ENCODE peak calls at places on chromosome 11, in seven cellular contexts. T, I, Z, K, A, W and N are unnamed samples.

GRCh38 chr11:84089072-84090057 is 803.2 kb upstream of the CCDC90B start:
- DNase-seq in Z (peak), T (no peak), W (peak), I (no peak), A (no peak), K (no peak), N (peak)

GRCh38 chr11:33779849-33780528 is 5.7 kb upstream of the FBXO3 start:
- DNase-seq in W (peak), A (no peak), Z (no peak), K (no peak), I (no peak), T (no peak), N (no peak)

GRCh38 chr11:64862914-64863313 is 15.5 kb downstream of the EHD1 start:
- DNase-seq in A (no peak), T (no peak), W (no peak), K (no peak), Z (no peak), I (no peak), N (no peak)

GRCh38 chr11:93100211-93100610 is 97.6 kb downstream of the SLC36A4 start:
- DNase-seq in Z (no peak), T (no peak), K (no peak), A (no peak), I (no peak), W (no peak), N (no peak)

GRCh38 chr11:120215634-120216033 is 4.8 kb downstream of the OAF start:
- DNase-seq in A (no peak), K (no peak), T (peak), I (no peak), Z (no peak), W (no peak), N (no peak)

GRCh38 chr11:124920870-124921609 is 2.0 kb downstream of the HEPN1 start:
- DNase-seq in T (no peak), A (no peak), K (no peak), W (no peak), I (no peak), Z (peak), N (no peak)

GRCh38 chr11:68342459-68343158 is 30.2 kb downstream of the LRP5 start:
- DNase-seq in W (no peak), T (no peak), Z (peak), K (no peak), I (peak), A (peak), N (peak)

GRCh38 chr11:45456686-45457085 is 170.5 kb upstream of the SYT13 start:
- DNase-seq in A (no peak), I (no peak), T (no peak), W (peak), Z (no peak), K (no peak), N (no peak)

GRCh38 chr11:128471138-128471661 is 116.2 kb downstream of the ETS1 start:
- DNase-seq in I (no peak), T (no peak), Z (no peak), A (no peak), K (peak), W (no peak), N (no peak)

GRCh38 chr11:106770489-106771100 is 247.7 kb downstream of the GUCY1A2 start:
- DNase-seq in T (no peak), I (no peak), Z (no peak), A (no peak), K (no peak), W (no peak), N (no peak)

GRCh38 chr11:78060533-78060932 is 3.1 kb upstream of the THRSP start:
- DNase-seq in I (no peak), Z (no peak), W (no peak), K (no peak), A (no peak), T (peak), N (no peak)

GRCh38 chr11:79047356-79047755 is 393.5 kb downstream of the TENM4 start:
- DNase-seq in T (no peak), A (no peak), K (no peak), W (no peak), Z (no peak), I (no peak), N (no peak)

GRCh38 chr11:7348432-7349298 is 97.0 kb downstream of the SYT9 start:
- DNase-seq in K (no peak), T (no peak), A (no peak), I (no peak), Z (peak), W (no peak), N (no peak)

DNA sequence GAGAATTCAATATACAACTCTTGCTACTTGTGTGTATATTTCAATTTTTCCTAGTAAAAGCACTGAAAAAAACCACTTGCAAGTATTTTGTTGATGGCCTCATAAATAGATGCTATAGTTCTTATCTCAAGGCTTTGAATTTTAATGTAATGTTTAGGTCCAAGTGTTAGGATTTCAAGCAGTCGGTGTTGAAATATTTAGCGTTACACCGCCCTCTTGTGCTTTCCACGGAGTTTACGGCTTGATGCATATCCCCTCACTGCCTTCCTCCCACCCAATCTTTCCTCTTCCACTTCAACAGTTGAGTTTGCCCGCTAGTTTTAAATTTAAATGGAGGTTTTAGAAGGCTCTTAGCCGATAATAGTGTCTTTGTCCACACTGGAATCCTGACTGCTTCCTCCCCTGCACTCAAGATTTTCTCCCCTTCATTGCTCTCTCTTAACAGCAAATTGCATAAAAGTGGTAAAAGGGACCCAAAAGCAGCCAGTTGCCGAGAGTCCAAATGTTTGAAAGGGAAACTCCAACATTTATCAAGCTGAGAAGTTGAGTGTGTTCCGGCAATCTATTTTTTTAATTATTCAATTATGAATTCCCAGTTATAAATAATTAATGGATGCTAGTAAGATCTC is 25.9 kb upstream of the HTATIP2 start:
- DNase-seq in T (no peak), A (peak), K (no peak), I (no peak), W (peak), Z (peak), N (peak)
- TF ChIP-seq JUND in T (no peak), A (no peak), K (no peak), I (no peak), W (no peak), Z (no peak), N (no peak)

GRCh38 chr11:70558651-70559050 is 160.3 kb downstream of the CTTN start:
- DNase-seq in W (no peak), Z (no peak), I (no peak), K (no peak), T (no peak), A (no peak), N (no peak)

GRCh38 chr11:70557742-70558485 is 159.6 kb downstream of the CTTN start:
- DNase-seq in W (no peak), Z (no peak), I (no peak), K (no peak), T (no peak), A (no peak), N (no peak)

GRCh38 chr11:70559516-70559915 is 161.2 kb downstream of the CTTN start:
- DNase-seq in W (no peak), I (no peak), Z (no peak), A (no peak), K (no peak), T (no peak), N (no peak)

GRCh38 chr11:70555092-70555491 is 156.8 kb downstream of the CTTN start:
- DNase-seq in Z (no peak), K (no peak), W (no peak), T (no peak), A (no peak), I (no peak), N (no peak)

DNA sequence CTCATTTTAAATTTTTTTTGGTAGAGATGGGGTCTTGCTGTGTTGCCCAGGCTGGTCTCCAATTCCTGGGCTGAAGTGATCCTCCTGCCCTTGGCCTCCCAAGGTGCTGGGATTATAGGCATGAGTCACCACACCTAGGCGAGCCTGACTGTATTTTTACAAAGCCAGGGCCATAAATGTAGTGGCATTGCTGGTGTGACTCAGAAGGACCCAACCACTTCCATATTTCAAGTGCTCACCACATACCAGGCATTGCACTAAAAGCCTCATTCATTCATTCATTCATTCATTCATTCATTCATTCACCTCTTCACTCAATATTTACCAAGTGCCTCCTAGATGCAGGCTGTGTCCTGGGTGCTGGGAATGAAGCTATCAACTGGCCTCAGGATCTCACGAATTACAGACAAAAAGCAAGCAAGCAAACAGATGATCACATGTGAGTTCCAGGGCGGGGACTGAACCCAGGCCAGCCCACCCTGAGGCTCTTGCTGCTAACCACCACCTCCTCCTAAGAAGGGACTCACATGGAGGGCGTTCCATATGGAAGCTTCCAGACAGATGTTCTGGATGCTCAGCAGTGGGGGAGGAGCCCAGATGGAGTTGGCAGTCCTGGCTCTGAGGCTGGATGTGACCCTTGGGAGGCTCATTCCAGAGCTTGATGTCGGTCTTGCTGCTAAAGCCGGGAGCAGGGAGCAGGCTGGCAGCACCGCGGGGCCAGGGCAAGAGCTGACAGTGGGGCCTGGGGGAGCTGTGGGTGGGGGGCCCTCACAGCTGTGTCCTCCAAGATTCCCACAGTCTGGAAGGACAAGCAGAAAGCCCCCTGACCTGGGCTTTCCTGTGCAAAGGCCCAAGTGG is 158.8 kb downstream of the CTTN start:
- DNase-seq in I (no peak), Z (no peak), W (no peak), T (no peak), K (no peak), A (peak), N (no peak)
- TF ChIP-seq JUND in I (no peak), Z (no peak), W (no peak), T (no peak), K (no peak), A (peak), N (no peak)

GRCh38 chr11:66852466-66853241 is 4.2 kb upstream of the LRFN4 start:
- DNase-seq in W (no peak), I (no peak), Z (no peak), T (no peak), A (no peak), K (no peak), N (no peak)
- TF ChIP-seq JUND in W (no peak), I (no peak), Z (no peak), T (no peak), A (no peak), K (no peak), N (no peak)

DNA sequence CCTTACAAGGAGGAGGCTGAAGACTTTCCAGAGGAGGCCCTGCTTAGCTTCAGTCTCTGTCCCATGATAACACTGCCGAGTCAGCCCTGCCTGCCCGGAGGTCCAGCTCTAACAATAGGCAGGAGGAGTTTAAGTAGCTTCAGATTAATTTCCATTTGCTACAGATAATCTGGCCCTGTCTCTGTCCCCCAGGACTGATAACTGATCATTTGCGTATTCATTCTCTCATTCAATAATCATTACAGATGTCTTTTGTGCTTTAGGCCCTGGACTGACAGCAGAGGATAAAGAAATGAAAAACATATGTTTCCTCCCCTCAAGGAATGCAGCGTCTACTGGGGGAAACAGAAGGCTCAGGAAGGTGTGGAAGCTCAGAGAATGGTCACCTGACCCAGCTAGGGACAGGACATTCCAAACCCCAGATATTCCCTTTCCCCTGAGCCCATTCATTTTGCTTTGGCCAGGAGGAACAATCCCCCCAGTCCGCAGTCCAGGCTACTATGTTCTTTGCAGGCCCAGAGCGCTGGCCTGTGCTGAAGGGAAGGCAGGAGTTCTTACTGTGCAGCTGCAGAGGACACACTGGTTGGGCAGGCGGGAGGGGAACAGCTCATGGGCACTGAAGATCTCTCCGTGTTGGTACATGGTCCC is 20.8 kb downstream of the CHRDL2 start:
- DNase-seq in T (peak), A (no peak), I (no peak), W (no peak), Z (peak), K (no peak), N (no peak)
- TF ChIP-seq JUND in T (peak), A (no peak), I (no peak), W (no peak), Z (no peak), K (no peak), N (no peak)

GRCh38 chr11:113974741-113975470 is at the start of gene HTR3A:
- DNase-seq in A (peak), T (peak), Z (peak), K (no peak), I (peak), W (peak), N (peak)
- TF ChIP-seq JUND in A (peak), T (peak), Z (no peak), K (no peak), I (no peak), W (no peak), N (no peak)